ENCODE peak calls at places on chromosomes 2 and 18, in ten cellular contexts. One of them, this sample, is unnamed.

GRCh38 chr2:146837857-146838256 is 1007.0 kb upstream of the ACVR2A start:
- DNase-seq in stomach: no peak
- DNase-seq in prostate gland: no peak
- DNase-seq in endothelial cell of umbilical vein: peak
- DNase-seq in esophagus muscularis mucosa: no peak
- DNase-seq in breast epithelium: no peak
- DNase-seq in Panc1: no peak
- DNase-seq in sigmoid colon: no peak
- DNase-seq in upper lobe of left lung: no peak
- DNase-seq in HCT116: no peak
- DNase-seq in this sample: no peak

GRCh38 chr2:142873850-142874287 is 3.6 kb upstream of the KYNU start:
- DNase-seq in stomach: no peak
- DNase-seq in prostate gland: no peak
- DNase-seq in endothelial cell of umbilical vein: peak
- DNase-seq in esophagus muscularis mucosa: no peak
- DNase-seq in breast epithelium: no peak
- DNase-seq in Panc1: no peak
- DNase-seq in sigmoid colon: no peak
- DNase-seq in upper lobe of left lung: no peak
- DNase-seq in HCT116: no peak
- DNase-seq in this sample: no peak

GRCh38 chr2:42545714-42546390 is 22.6 kb upstream of the MTA3 start:
- DNase-seq in stomach: no peak
- DNase-seq in prostate gland: no peak
- DNase-seq in endothelial cell of umbilical vein: no peak
- DNase-seq in esophagus muscularis mucosa: no peak
- DNase-seq in breast epithelium: no peak
- DNase-seq in Panc1: no peak
- DNase-seq in sigmoid colon: no peak
- DNase-seq in upper lobe of left lung: no peak
- DNase-seq in HCT116: no peak
- DNase-seq in this sample: peak

GRCh38 chr2:70255637-70256314 is 2.2 kb upstream of the PCYOX1 start:
- DNase-seq in stomach: no peak
- DNase-seq in prostate gland: no peak
- DNase-seq in endothelial cell of umbilical vein: no peak
- DNase-seq in esophagus muscularis mucosa: no peak
- DNase-seq in breast epithelium: no peak
- DNase-seq in Panc1: no peak
- DNase-seq in sigmoid colon: no peak
- DNase-seq in upper lobe of left lung: no peak
- DNase-seq in HCT116: no peak
- DNase-seq in this sample: no peak

GRCh38 chr2:95277246-95277906 is 3.1 kb downstream of the PROM2 start:
- DNase-seq in stomach: peak
- DNase-seq in prostate gland: no peak
- DNase-seq in endothelial cell of umbilical vein: no peak
- DNase-seq in esophagus muscularis mucosa: no peak
- DNase-seq in breast epithelium: no peak
- DNase-seq in Panc1: no peak
- DNase-seq in sigmoid colon: peak
- DNase-seq in upper lobe of left lung: peak
- DNase-seq in HCT116: peak
- DNase-seq in this sample: peak

GRCh38 chr2:75547345-75548035 is 13.2 kb downstream of the EVA1A start:
- DNase-seq in stomach: no peak
- DNase-seq in prostate gland: no peak
- DNase-seq in endothelial cell of umbilical vein: peak
- DNase-seq in esophagus muscularis mucosa: peak
- DNase-seq in breast epithelium: no peak
- DNase-seq in Panc1: no peak
- DNase-seq in sigmoid colon: no peak
- DNase-seq in upper lobe of left lung: no peak
- DNase-seq in HCT116: no peak
- DNase-seq in this sample: no peak

GRCh38 chr2:173307287-173307686 is 47.4 kb upstream of the CDCA7 start:
- DNase-seq in stomach: no peak
- DNase-seq in prostate gland: no peak
- DNase-seq in endothelial cell of umbilical vein: peak
- DNase-seq in esophagus muscularis mucosa: no peak
- DNase-seq in breast epithelium: no peak
- DNase-seq in Panc1: no peak
- DNase-seq in sigmoid colon: no peak
- DNase-seq in upper lobe of left lung: no peak
- DNase-seq in HCT116: no peak
- DNase-seq in this sample: peak

GRCh38 chr2:199460101-199460671 is 2.4 kb upstream of the SATB2 start:
- DNase-seq in stomach: no peak
- DNase-seq in prostate gland: no peak
- DNase-seq in endothelial cell of umbilical vein: peak
- DNase-seq in esophagus muscularis mucosa: no peak
- DNase-seq in breast epithelium: no peak
- DNase-seq in Panc1: no peak
- DNase-seq in sigmoid colon: no peak
- DNase-seq in upper lobe of left lung: no peak
- DNase-seq in HCT116: peak
- DNase-seq in this sample: no peak

GRCh38 chr2:138507267-138507666 is 5.7 kb downstream of the SPOPL start:
- DNase-seq in stomach: no peak
- DNase-seq in prostate gland: no peak
- DNase-seq in endothelial cell of umbilical vein: no peak
- DNase-seq in esophagus muscularis mucosa: no peak
- DNase-seq in breast epithelium: no peak
- DNase-seq in Panc1: no peak
- DNase-seq in sigmoid colon: no peak
- DNase-seq in upper lobe of left lung: no peak
- DNase-seq in HCT116: no peak
- DNase-seq in this sample: no peak

GRCh38 chr2:72149556-72150156 is 2.0 kb upstream of the CYP26B1 start:
- DNase-seq in stomach: peak
- DNase-seq in prostate gland: peak
- DNase-seq in endothelial cell of umbilical vein: peak
- DNase-seq in esophagus muscularis mucosa: peak
- DNase-seq in breast epithelium: no peak
- DNase-seq in Panc1: no peak
- DNase-seq in sigmoid colon: peak
- DNase-seq in upper lobe of left lung: no peak
- DNase-seq in HCT116: no peak
- DNase-seq in this sample: peak

GRCh38 chr18:13653746-13654455 is 72.5 kb downstream of the FAM210A start:
- DNase-seq in stomach: no peak
- DNase-seq in prostate gland: no peak
- DNase-seq in endothelial cell of umbilical vein: no peak
- DNase-seq in esophagus muscularis mucosa: no peak
- DNase-seq in breast epithelium: no peak
- DNase-seq in Panc1: no peak
- DNase-seq in sigmoid colon: no peak
- DNase-seq in upper lobe of left lung: no peak
- DNase-seq in HCT116: no peak
- DNase-seq in this sample: peak

GRCh38 chr2:71615769-71616730 is 162.7 kb downstream of the DYSF start:
- DNase-seq in stomach: peak
- DNase-seq in prostate gland: no peak
- DNase-seq in endothelial cell of umbilical vein: no peak
- DNase-seq in esophagus muscularis mucosa: peak
- DNase-seq in breast epithelium: peak
- DNase-seq in Panc1: no peak
- DNase-seq in sigmoid colon: peak
- DNase-seq in upper lobe of left lung: peak
- DNase-seq in HCT116: no peak
- DNase-seq in this sample: no peak

GRCh38 chr2:119257198-119257597 is 33.6 kb downstream of the STEAP3 start:
- DNase-seq in stomach: no peak
- DNase-seq in prostate gland: no peak
- DNase-seq in endothelial cell of umbilical vein: no peak
- DNase-seq in esophagus muscularis mucosa: no peak
- DNase-seq in breast epithelium: no peak
- DNase-seq in Panc1: no peak
- DNase-seq in sigmoid colon: no peak
- DNase-seq in upper lobe of left lung: no peak
- DNase-seq in HCT116: no peak
- DNase-seq in this sample: no peak

DNA sequence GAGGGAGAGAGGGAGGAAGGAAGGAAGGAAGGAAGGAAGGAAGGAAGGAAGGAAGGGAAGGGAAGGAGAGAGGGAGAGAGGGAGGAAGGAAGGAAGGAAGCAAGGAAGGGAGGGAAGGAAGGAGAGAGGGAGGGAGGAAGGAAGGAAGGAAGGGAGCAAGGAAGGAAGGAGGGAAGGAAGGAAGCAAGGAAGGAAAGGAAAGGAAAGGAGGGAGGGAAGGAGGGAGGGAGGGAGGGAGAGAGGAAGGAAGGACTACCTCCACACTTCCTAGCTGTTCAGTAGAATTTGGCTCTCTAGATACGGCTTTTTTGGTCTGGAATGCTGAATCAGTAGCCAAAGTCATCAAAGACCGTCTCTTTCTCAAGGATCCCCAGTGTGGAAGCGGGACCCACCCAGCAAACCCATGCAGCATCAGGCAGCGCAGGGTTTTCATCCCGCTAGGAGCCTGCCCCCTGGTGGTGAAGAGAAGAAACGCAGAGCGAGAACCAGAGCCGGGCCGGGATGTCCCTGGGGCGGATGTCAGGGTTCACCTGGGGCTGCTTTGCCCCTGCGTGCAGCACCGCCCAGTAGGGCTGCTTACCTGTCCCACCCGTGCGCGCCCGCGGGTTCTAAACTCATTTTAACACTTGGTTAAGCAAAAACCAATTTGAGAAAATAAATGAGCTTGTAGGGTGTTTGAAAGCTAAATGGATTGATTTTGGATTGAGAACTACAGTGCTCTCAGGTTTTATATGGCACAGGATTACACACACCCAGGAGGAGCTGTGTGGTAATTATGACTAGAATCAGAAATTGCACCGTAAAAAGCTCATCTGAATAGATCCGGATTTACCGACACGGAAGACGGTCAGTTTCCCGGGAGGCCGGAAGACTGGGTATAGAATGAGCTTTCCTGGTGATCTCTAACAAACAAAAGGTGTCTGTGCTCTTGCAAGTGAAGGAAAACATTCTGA is 48.1 kb upstream of the ARL4C start:
- DNase-seq in stomach: peak
- DNase-seq in prostate gland: peak
- DNase-seq in endothelial cell of umbilical vein: peak
- DNase-seq in esophagus muscularis mucosa: no peak
- DNase-seq in breast epithelium: peak
- DNase-seq in Panc1: peak
- DNase-seq in sigmoid colon: peak
- DNase-seq in upper lobe of left lung: peak
- DNase-seq in HCT116: peak
- DNase-seq in this sample: peak
- H3K4me3 ChIP-seq in stomach: no peak
- H3K4me3 ChIP-seq in prostate gland: no peak
- H3K4me3 ChIP-seq in endothelial cell of umbilical vein: no peak
- H3K4me3 ChIP-seq in esophagus muscularis mucosa: no peak
- H3K4me3 ChIP-seq in breast epithelium: no peak
- H3K4me3 ChIP-seq in Panc1: no peak
- H3K4me3 ChIP-seq in sigmoid colon: no peak
- H3K4me3 ChIP-seq in upper lobe of left lung: no peak
- H3K4me3 ChIP-seq in HCT116: no peak
- H3K4me3 ChIP-seq in this sample: peak

GRCh38 chr2:231460073-231460861 is 4.0 kb downstream of the NCL start:
- DNase-seq in stomach: no peak
- DNase-seq in prostate gland: no peak
- DNase-seq in endothelial cell of umbilical vein: no peak
- DNase-seq in esophagus muscularis mucosa: no peak
- DNase-seq in breast epithelium: no peak
- DNase-seq in Panc1: no peak
- DNase-seq in sigmoid colon: no peak
- DNase-seq in upper lobe of left lung: no peak
- DNase-seq in HCT116: no peak
- DNase-seq in this sample: no peak
- TF ChIP-seq POLR2AphosphoS5 in stomach: no peak
- TF ChIP-seq POLR2AphosphoS5 in prostate gland: no peak
- TF ChIP-seq POLR2AphosphoS5 in endothelial cell of umbilical vein: no peak
- TF ChIP-seq POLR2AphosphoS5 in esophagus muscularis mucosa: no peak
- TF ChIP-seq POLR2AphosphoS5 in breast epithelium: no peak
- TF ChIP-seq POLR2AphosphoS5 in Panc1: peak
- TF ChIP-seq POLR2AphosphoS5 in sigmoid colon: no peak
- TF ChIP-seq POLR2AphosphoS5 in upper lobe of left lung: no peak
- TF ChIP-seq POLR2AphosphoS5 in HCT116: no peak
- TF ChIP-seq POLR2AphosphoS5 in this sample: no peak

GRCh38 chr2:218980800-218981389 is 4.1 kb downstream of the FEV start:
- DNase-seq in stomach: no peak
- DNase-seq in prostate gland: no peak
- DNase-seq in endothelial cell of umbilical vein: no peak
- DNase-seq in esophagus muscularis mucosa: no peak
- DNase-seq in breast epithelium: no peak
- DNase-seq in Panc1: no peak
- DNase-seq in sigmoid colon: peak
- DNase-seq in upper lobe of left lung: no peak
- DNase-seq in HCT116: no peak
- DNase-seq in this sample: peak
- H3K4me3 ChIP-seq in stomach: no peak
- H3K4me3 ChIP-seq in prostate gland: peak
- H3K4me3 ChIP-seq in endothelial cell of umbilical vein: no peak
- H3K4me3 ChIP-seq in esophagus muscularis mucosa: peak
- H3K4me3 ChIP-seq in breast epithelium: peak
- H3K4me3 ChIP-seq in Panc1: peak
- H3K4me3 ChIP-seq in sigmoid colon: no peak
- H3K4me3 ChIP-seq in upper lobe of left lung: peak
- H3K4me3 ChIP-seq in HCT116: no peak
- H3K4me3 ChIP-seq in this sample: peak

GRCh38 chr2:159904565-159905281 is 106.7 kb upstream of the CD302 start:
- DNase-seq in stomach: peak
- DNase-seq in prostate gland: peak
- DNase-seq in endothelial cell of umbilical vein: peak
- DNase-seq in esophagus muscularis mucosa: no peak
- DNase-seq in breast epithelium: peak
- DNase-seq in Panc1: no peak
- DNase-seq in sigmoid colon: no peak
- DNase-seq in upper lobe of left lung: peak
- DNase-seq in HCT116: no peak
- DNase-seq in this sample: peak
- TF ChIP-seq POLR2AphosphoS5 in stomach: no peak
- TF ChIP-seq POLR2AphosphoS5 in prostate gland: no peak
- TF ChIP-seq POLR2AphosphoS5 in endothelial cell of umbilical vein: no peak
- TF ChIP-seq POLR2AphosphoS5 in esophagus muscularis mucosa: no peak
- TF ChIP-seq POLR2AphosphoS5 in breast epithelium: no peak
- TF ChIP-seq POLR2AphosphoS5 in Panc1: no peak
- TF ChIP-seq POLR2AphosphoS5 in sigmoid colon: no peak
- TF ChIP-seq POLR2AphosphoS5 in upper lobe of left lung: no peak
- TF ChIP-seq POLR2AphosphoS5 in HCT116: no peak
- TF ChIP-seq POLR2AphosphoS5 in this sample: peak

GRCh38 chr2:12719400-12720104 is 2.8 kb downstream of the TRIB2 start:
- DNase-seq in stomach: no peak
- DNase-seq in prostate gland: no peak
- DNase-seq in endothelial cell of umbilical vein: peak
- DNase-seq in esophagus muscularis mucosa: no peak
- DNase-seq in breast epithelium: no peak
- DNase-seq in Panc1: no peak
- DNase-seq in sigmoid colon: no peak
- DNase-seq in upper lobe of left lung: no peak
- DNase-seq in HCT116: no peak
- DNase-seq in this sample: no peak
- H3K4me3 ChIP-seq in stomach: peak
- H3K4me3 ChIP-seq in prostate gland: peak
- H3K4me3 ChIP-seq in endothelial cell of umbilical vein: peak
- H3K4me3 ChIP-seq in esophagus muscularis mucosa: peak
- H3K4me3 ChIP-seq in breast epithelium: peak
- H3K4me3 ChIP-seq in Panc1: peak
- H3K4me3 ChIP-seq in sigmoid colon: peak
- H3K4me3 ChIP-seq in upper lobe of left lung: peak
- H3K4me3 ChIP-seq in HCT116: no peak
- H3K4me3 ChIP-seq in this sample: peak

This sample was measured in GM23338.